ENCODE peak calls at places on chromosomes 4 and X, in five cellular contexts. One of them, this sample, is unnamed.

GRCh38 chrX:68995780-68996551 is 167.1 kb downstream of the EFNB1 start:
- DNase-seq in right lobe of liver: peak; percentile 41
- DNase-seq in SK-N-SH: no peak
- DNase-seq in brain microvascular endothelial cell: peak; percentile 23
- DNase-seq in IMR-90: peak; percentile 78
- DNase-seq in this sample: no peak

GRCh38 chr4:6806924-6807676 is 24.6 kb downstream of the KIAA0232 start:
- DNase-seq in right lobe of liver: no peak
- DNase-seq in SK-N-SH: no peak
- DNase-seq in IMR-90: peak; percentile 29
- DNase-seq in brain microvascular endothelial cell: no peak
- DNase-seq in this sample: no peak

GRCh38 chrX:107025538-107025937 is 25.5 kb upstream of the MORC4 start:
- DNase-seq in IMR-90: peak; percentile 24
- DNase-seq in SK-N-SH: peak; percentile 36
- DNase-seq in brain microvascular endothelial cell: peak; percentile 8
- DNase-seq in right lobe of liver: no peak
- DNase-seq in this sample: no peak

GRCh38 chrX:45006002-45006800 is 133.2 kb downstream of the KDM6A start:
- DNase-seq in IMR-90: peak; percentile 29
- DNase-seq in brain microvascular endothelial cell: peak; percentile 20
- DNase-seq in right lobe of liver: no peak
- DNase-seq in SK-N-SH: no peak
- DNase-seq in this sample: no peak

GRCh38 chrX:134452591-134452990 is 7.4 kb upstream of the HPRT1 start:
- DNase-seq in brain microvascular endothelial cell: no peak
- DNase-seq in right lobe of liver: no peak
- DNase-seq in IMR-90: no peak
- DNase-seq in SK-N-SH: no peak
- DNase-seq in this sample: no peak

GRCh38 chrX:39427492-39428289 is 626.4 kb downstream of the MID1IP1 start:
- DNase-seq in SK-N-SH: no peak
- DNase-seq in brain microvascular endothelial cell: peak; percentile 9
- DNase-seq in IMR-90: peak; percentile 33
- DNase-seq in right lobe of liver: no peak
- DNase-seq in this sample: no peak

GRCh38 chr4:99084595-99084994 is 4.0 kb downstream of the ADH5 start:
- DNase-seq in right lobe of liver: no peak
- DNase-seq in brain microvascular endothelial cell: no peak
- DNase-seq in SK-N-SH: no peak
- DNase-seq in IMR-90: no peak
- DNase-seq in this sample: no peak

GRCh38 chrX:151912780-151913179 is at the start of gene MAGEA4:
- DNase-seq in SK-N-SH: no peak
- DNase-seq in right lobe of liver: no peak
- DNase-seq in brain microvascular endothelial cell: no peak
- DNase-seq in IMR-90: no peak
- DNase-seq in this sample: no peak

GRCh38 chr4:145075742-145076472 is 22.1 kb downstream of the ANAPC10 start:
- DNase-seq in right lobe of liver: no peak
- DNase-seq in IMR-90: no peak
- DNase-seq in brain microvascular endothelial cell: no peak
- DNase-seq in SK-N-SH: no peak
- DNase-seq in this sample: no peak

GRCh38 chr4:26457412-26457811 is 32.9 kb downstream of the CCKAR start:
- DNase-seq in right lobe of liver: no peak
- DNase-seq in brain microvascular endothelial cell: no peak
- DNase-seq in IMR-90: no peak
- DNase-seq in SK-N-SH: no peak
- DNase-seq in this sample: no peak

GRCh38 chrX:85084770-85085393 is 81.2 kb downstream of the APOOL start:
- DNase-seq in right lobe of liver: no peak
- DNase-seq in IMR-90: peak; percentile 49
- DNase-seq in brain microvascular endothelial cell: peak; percentile 54
- DNase-seq in SK-N-SH: peak; percentile 50
- DNase-seq in this sample: no peak

GRCh38 chr4:103892616-103893015 is 172.8 kb upstream of the TACR3 start:
- DNase-seq in SK-N-SH: no peak
- DNase-seq in IMR-90: no peak
- DNase-seq in brain microvascular endothelial cell: no peak
- DNase-seq in right lobe of liver: no peak
- DNase-seq in this sample: no peak

GRCh38 chr4:134952775-134953174 is 751.2 kb upstream of the PABPC4L start:
- DNase-seq in IMR-90: no peak
- DNase-seq in right lobe of liver: no peak
- DNase-seq in brain microvascular endothelial cell: no peak
- DNase-seq in SK-N-SH: no peak
- DNase-seq in this sample: no peak

GRCh38 chr4:109026588-109026987 is 263.7 kb upstream of the ETNPPL start:
- DNase-seq in IMR-90: peak; percentile 71
- DNase-seq in right lobe of liver: no peak
- DNase-seq in SK-N-SH: no peak
- DNase-seq in brain microvascular endothelial cell: peak; percentile 35
- DNase-seq in this sample: no peak

GRCh38 chr4:26452565-26453531 is 37.4 kb downstream of the CCKAR start:
- DNase-seq in SK-N-SH: peak; percentile 32
- DNase-seq in brain microvascular endothelial cell: no peak
- DNase-seq in IMR-90: no peak
- DNase-seq in right lobe of liver: no peak
- DNase-seq in this sample: no peak

GRCh38 chr4:152634110-152634760 is 45.6 kb downstream of the TMEM154 start:
- DNase-seq in IMR-90: no peak
- DNase-seq in right lobe of liver: no peak
- DNase-seq in brain microvascular endothelial cell: no peak
- DNase-seq in SK-N-SH: no peak
- DNase-seq in this sample: no peak

GRCh38 chr4:32470087-32470585 is 1750.0 kb downstream of the PCDH7 start:
- DNase-seq in brain microvascular endothelial cell: no peak
- DNase-seq in right lobe of liver: no peak
- DNase-seq in SK-N-SH: no peak
- DNase-seq in IMR-90: no peak
- DNase-seq in this sample: no peak

GRCh38 chr4:54908744-54909143 is 216.7 kb downstream of the KDR start:
- DNase-seq in brain microvascular endothelial cell: no peak
- DNase-seq in right lobe of liver: no peak
- DNase-seq in IMR-90: no peak
- DNase-seq in SK-N-SH: no peak
- DNase-seq in this sample: no peak

GRCh38 chrX:18428006-18428405 is 2.6 kb downstream of the CDKL5 start:
- DNase-seq in brain microvascular endothelial cell: no peak
- DNase-seq in IMR-90: no peak
- DNase-seq in SK-N-SH: no peak
- DNase-seq in right lobe of liver: no peak
- DNase-seq in this sample: no peak

GRCh38 chrX:1170243-1170642 is 42.2 kb downstream of the CRLF2 start:
- DNase-seq in IMR-90: no peak
- DNase-seq in right lobe of liver: no peak
- DNase-seq in brain microvascular endothelial cell: no peak
- DNase-seq in SK-N-SH: no peak
- DNase-seq in this sample: no peak

GRCh38 chr4:21347142-21347541 is 601.4 kb downstream of the KCNIP4 start:
- DNase-seq in IMR-90: no peak
- DNase-seq in SK-N-SH: no peak
- DNase-seq in brain microvascular endothelial cell: no peak
- DNase-seq in right lobe of liver: no peak
- DNase-seq in this sample: no peak

GRCh38 chrX:103687073-103687695 is 685 bp upstream of the MORF4L2 start:
- DNase-seq in right lobe of liver: peak; percentile 91
- DNase-seq in IMR-90: peak; percentile 76
- DNase-seq in brain microvascular endothelial cell: peak; percentile 69
- DNase-seq in SK-N-SH: peak; percentile 64
- DNase-seq in this sample: peak; percentile 80

GRCh38 chr4:40581254-40582140 is 48.2 kb downstream of the RBM47 start:
- DNase-seq in right lobe of liver: no peak
- DNase-seq in brain microvascular endothelial cell: no peak
- DNase-seq in IMR-90: no peak
- DNase-seq in SK-N-SH: no peak
- DNase-seq in this sample: no peak

GRCh38 chr4:5993063-5993745 is 25.0 kb downstream of the C4orf50 start:
- DNase-seq in right lobe of liver: no peak
- DNase-seq in SK-N-SH: no peak
- DNase-seq in IMR-90: no peak
- DNase-seq in brain microvascular endothelial cell: no peak
- DNase-seq in this sample: no peak

GRCh38 chr4:165828928-165829327 is 44.1 kb upstream of the TLL1 start:
- DNase-seq in IMR-90: no peak
- DNase-seq in SK-N-SH: no peak
- DNase-seq in brain microvascular endothelial cell: no peak
- DNase-seq in right lobe of liver: no peak
- DNase-seq in this sample: no peak

GRCh38 chr4:154464654-154465053 is 26.9 kb downstream of the DCHS2 start:
- DNase-seq in IMR-90: no peak
- DNase-seq in brain microvascular endothelial cell: no peak
- DNase-seq in right lobe of liver: no peak
- DNase-seq in SK-N-SH: no peak
- DNase-seq in this sample: no peak

GRCh38 chr4:8159522-8160232 is 1.1 kb upstream of the ABLIM2 start:
- DNase-seq in right lobe of liver: no peak
- DNase-seq in IMR-90: no peak
- DNase-seq in SK-N-SH: no peak
- DNase-seq in brain microvascular endothelial cell: no peak
- DNase-seq in this sample: no peak

GRCh38 chrX:28586891-28587635 is at the start of gene IL1RAPL1:
- DNase-seq in right lobe of liver: no peak
- DNase-seq in brain microvascular endothelial cell: peak; percentile 56
- DNase-seq in SK-N-SH: no peak
- DNase-seq in IMR-90: peak; percentile 81
- DNase-seq in this sample: no peak

GRCh38 chrX:129525162-129525561 is 1.9 kb upstream of the SMARCA1 start:
- DNase-seq in IMR-90: no peak
- DNase-seq in brain microvascular endothelial cell: no peak
- DNase-seq in right lobe of liver: no peak
- DNase-seq in SK-N-SH: no peak
- DNase-seq in this sample: no peak

GRCh38 chr4:53378171-53378482 is 686 bp downstream of the FIP1L1 start:
- DNase-seq in brain microvascular endothelial cell: no peak
- DNase-seq in SK-N-SH: no peak
- DNase-seq in right lobe of liver: no peak
- DNase-seq in IMR-90: no peak
- DNase-seq in this sample: no peak

GRCh38 chrX:13203281-13203680 is 116.6 kb downstream of the ATXN3L start:
- DNase-seq in SK-N-SH: no peak
- DNase-seq in brain microvascular endothelial cell: no peak
- DNase-seq in IMR-90: no peak
- DNase-seq in right lobe of liver: no peak
- DNase-seq in this sample: no peak

GRCh38 chr4:82770607-82771006 is 28.0 kb downstream of the SCD5 start:
- DNase-seq in SK-N-SH: peak; percentile 40
- DNase-seq in right lobe of liver: no peak
- DNase-seq in IMR-90: no peak
- DNase-seq in brain microvascular endothelial cell: no peak
- DNase-seq in this sample: no peak
- TF ChIP-seq CTCF in SK-N-SH: no peak
- TF ChIP-seq CTCF in right lobe of liver: no peak
- TF ChIP-seq CTCF in IMR-90: no peak
- TF ChIP-seq CTCF in brain microvascular endothelial cell: no peak
- TF ChIP-seq CTCF in this sample: no peak

GRCh38 chr4:124321370-124321769 is 391.2 kb downstream of the ANKRD50 start:
- DNase-seq in right lobe of liver: no peak
- DNase-seq in IMR-90: peak; percentile 17
- DNase-seq in brain microvascular endothelial cell: no peak
- DNase-seq in SK-N-SH: no peak
- DNase-seq in this sample: no peak
- TF ChIP-seq CTCF in right lobe of liver: no peak
- TF ChIP-seq CTCF in IMR-90: no peak
- TF ChIP-seq CTCF in brain microvascular endothelial cell: peak; percentile 49
- TF ChIP-seq CTCF in SK-N-SH: peak; percentile 37
- TF ChIP-seq CTCF in this sample: no peak

GRCh38 chr4:126627255-126627654 is 1005.5 kb upstream of the INTU start:
- DNase-seq in SK-N-SH: peak; percentile 6
- DNase-seq in right lobe of liver: no peak
- DNase-seq in IMR-90: peak; percentile 38
- DNase-seq in brain microvascular endothelial cell: peak; percentile 13
- DNase-seq in this sample: no peak
- TF ChIP-seq CTCF in SK-N-SH: peak; percentile 58
- TF ChIP-seq CTCF in right lobe of liver: peak; percentile 7
- TF ChIP-seq CTCF in IMR-90: peak; percentile 69
- TF ChIP-seq CTCF in brain microvascular endothelial cell: peak; percentile 82
- TF ChIP-seq CTCF in this sample: no peak

DNA sequence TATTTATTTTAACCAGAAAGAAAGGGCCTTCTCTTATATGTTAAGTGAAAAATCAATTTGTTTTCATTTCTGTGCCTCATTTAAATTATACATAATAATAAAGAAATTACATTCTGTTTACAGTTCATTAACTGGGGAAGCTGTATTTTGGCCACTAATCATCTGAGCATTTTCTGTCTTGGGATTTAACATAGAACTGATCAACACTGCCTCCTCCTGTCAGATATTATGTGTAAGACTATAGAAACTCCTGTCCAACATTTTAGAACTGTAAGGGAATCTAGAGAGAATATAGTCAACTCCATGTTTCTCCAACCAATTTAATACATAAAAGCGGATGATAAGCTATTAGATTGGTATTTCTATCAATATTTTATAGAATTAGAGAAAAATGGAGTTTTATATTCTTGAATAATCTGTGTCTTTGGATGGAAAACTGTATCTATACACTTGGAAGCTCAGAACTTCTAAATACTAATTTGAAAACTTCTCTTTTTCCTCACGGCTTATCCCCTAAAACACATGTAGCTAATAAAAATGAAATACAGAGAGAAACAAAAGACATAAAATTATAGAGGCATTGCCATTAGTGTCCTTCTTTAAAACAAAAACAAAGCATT is 33.0 kb downstream of the ENPEP start:
- DNase-seq in right lobe of liver: no peak
- DNase-seq in brain microvascular endothelial cell: no peak
- DNase-seq in IMR-90: peak; percentile 46
- DNase-seq in SK-N-SH: peak; percentile 24
- DNase-seq in this sample: no peak
- TF ChIP-seq CTCF in right lobe of liver: peak; percentile 44
- TF ChIP-seq CTCF in brain microvascular endothelial cell: peak; percentile 30
- TF ChIP-seq CTCF in IMR-90: peak; percentile 58
- TF ChIP-seq CTCF in SK-N-SH: peak; percentile 63
- TF ChIP-seq CTCF in this sample: peak; percentile 10

GRCh38 chrX:143664302-143664701 is 28.4 kb upstream of the SLITRK4 start:
- DNase-seq in brain microvascular endothelial cell: peak; percentile 1
- DNase-seq in IMR-90: no peak
- DNase-seq in SK-N-SH: peak; percentile 11
- DNase-seq in right lobe of liver: no peak
- DNase-seq in this sample: no peak
- TF ChIP-seq CTCF in brain microvascular endothelial cell: peak; percentile 49
- TF ChIP-seq CTCF in IMR-90: peak; percentile 49
- TF ChIP-seq CTCF in SK-N-SH: peak; percentile 77
- TF ChIP-seq CTCF in right lobe of liver: peak; percentile 66
- TF ChIP-seq CTCF in this sample: peak; percentile 70

GRCh38 chr4:78296261-78296660 is 239.1 kb downstream of the FRAS1 start:
- DNase-seq in right lobe of liver: no peak
- DNase-seq in IMR-90: no peak
- DNase-seq in SK-N-SH: no peak
- DNase-seq in brain microvascular endothelial cell: no peak
- DNase-seq in this sample: no peak
- TF ChIP-seq CTCF in right lobe of liver: no peak
- TF ChIP-seq CTCF in IMR-90: no peak
- TF ChIP-seq CTCF in SK-N-SH: no peak
- TF ChIP-seq CTCF in brain microvascular endothelial cell: no peak
- TF ChIP-seq CTCF in this sample: no peak